ENCODE peak calls at places on chromosomes 3 and 15, in six cellular contexts. I is astrocyte, M is AG09309, P is RCC 7860, Q is anterior cingulate cortex, O is HT1080. Y is an unnamed sample.

GRCh38 chr3:156781310-156782230 is 44.6 kb upstream of the LEKR1 start:
- DNase-seq in I (peak), P (peak), M (no peak), O (peak), Q (no peak), Y (no peak)

GRCh38 chr3:129023909-129024308 is 22.8 kb downstream of the EFCC1 start:
- DNase-seq in Q (no peak), P (no peak), O (no peak), I (no peak), M (no peak), Y (no peak)

GRCh38 chr15:70523634-70524033 is 239.7 kb downstream of the UACA start:
- DNase-seq in O (no peak), I (no peak), Q (no peak), P (no peak), M (no peak), Y (no peak)

GRCh38 chr15:80567721-80568157 is 127.4 kb upstream of the ABHD17C start:
- DNase-seq in O (peak), I (peak), Q (peak), P (peak), M (peak), Y (peak)

GRCh38 chr3:182983811-182984210 is 3.5 kb upstream of the DCUN1D1 start:
- DNase-seq in M (no peak), I (no peak), Q (no peak), O (no peak), P (no peak), Y (no peak)

GRCh38 chr3:89113887-89114840 is 6.7 kb downstream of the EPHA3 start:
- DNase-seq in O (no peak), Q (peak), I (peak), M (peak), P (no peak), Y (no peak)

GRCh38 chr15:84953136-84953535 is 28.5 kb upstream of the PDE8A start:
- DNase-seq in M (no peak), Q (no peak), I (peak), P (no peak), O (no peak), Y (no peak)

GRCh38 chr15:59522988-59523461 is 85.0 kb downstream of the FAM81A start:
- DNase-seq in O (no peak), I (no peak), Q (no peak), P (no peak), M (no peak), Y (no peak)

GRCh38 chr15:85330941-85331588 is 49.3 kb upstream of the AKAP13 start:
- DNase-seq in M (peak), O (peak), Q (peak), I (peak), P (peak), Y (no peak)

GRCh38 chr15:33699691-33700447 is 268.4 kb upstream of the CHRM5 start:
- DNase-seq in I (no peak), P (no peak), O (no peak), M (no peak), Q (no peak), Y (no peak)

GRCh38 chr15:62549345-62549970 is 384.4 kb upstream of the C2CD4B start:
- DNase-seq in M (no peak), O (peak), I (no peak), P (no peak), Q (no peak), Y (no peak)

GRCh38 chr3:14152233-14152962 is 26.0 kb downstream of the XPC start:
- DNase-seq in M (no peak), Q (no peak), I (no peak), O (no peak), P (no peak), Y (no peak)

GRCh38 chr3:114095808-114096207 is 39.3 kb downstream of the QTRT2 start:
- DNase-seq in O (no peak), P (no peak), I (no peak), M (no peak), Q (no peak), Y (no peak)

GRCh38 chr3:42353632-42354031 is 56.8 kb downstream of the LYZL4 start:
- DNase-seq in I (no peak), O (no peak), P (no peak), M (no peak), Q (no peak), Y (no peak)